ENCODE peak calls at places on chromosomes 2 and 18, in six cellular contexts. R is breast epithelium, J is A673, H is endodermal cell, A is colonic mucosa, K is uterus. I is an unnamed sample.

GRCh38 chr2:117523267-117523666 is 291.2 kb upstream of the DDX18 start:
- DNase-seq in R (peak), J (peak), H (no peak), A (peak), K (peak), I (no peak)

GRCh38 chr18:24063121-24063731 is 48.7 kb downstream of the TTC39C start:
- DNase-seq in R (no peak), J (no peak), H (no peak), A (no peak), K (no peak), I (no peak)

GRCh38 chr2:36541891-36542595 is 55.9 kb downstream of the FEZ2 start:
- DNase-seq in R (no peak), J (no peak), H (no peak), A (no peak), K (no peak), I (no peak)

GRCh38 chr2:109382946-109383345 is 230.8 kb downstream of the SEPTIN10 start:
- DNase-seq in R (peak), J (peak), H (peak), A (no peak), K (peak), I (peak)

GRCh38 chr2:180577567-180577966 is 402.8 kb upstream of the UBE2E3 start:
- DNase-seq in R (no peak), J (no peak), H (no peak), A (no peak), K (no peak), I (no peak)

GRCh38 chr2:210553371-210553770 is 3.0 kb upstream of the CPS1 start:
- DNase-seq in R (no peak), J (no peak), H (no peak), A (no peak), K (no peak), I (no peak)

GRCh38 chr2:238527565-238527964 is 100.8 kb downstream of the ASB1 start:
- DNase-seq in R (no peak), J (no peak), H (no peak), A (no peak), K (no peak), I (no peak)

GRCh38 chr2:64123740-64124139 is 20.5 kb downstream of the PELI1 start:
- DNase-seq in R (no peak), J (no peak), H (no peak), A (no peak), K (no peak), I (no peak)

GRCh38 chr2:200239216-200239615 is 67.3 kb upstream of the SPATS2L start:
- DNase-seq in R (no peak), J (peak), H (no peak), A (no peak), K (no peak), I (no peak)

GRCh38 chr2:134289225-134289624 is 35.4 kb downstream of the MGAT5 start:
- DNase-seq in R (no peak), J (no peak), H (no peak), A (no peak), K (no peak), I (no peak)

GRCh38 chr2:50480507-50480906 is 551.4 kb downstream of the NRXN1 start:
- DNase-seq in R (no peak), J (no peak), H (no peak), A (no peak), K (no peak), I (no peak)

GRCh38 chr2:207513577-207514257 is 16.0 kb upstream of the CREB1 start:
- DNase-seq in R (no peak), J (no peak), H (no peak), A (no peak), K (no peak), I (no peak)

GRCh38 chr2:217857624-217858506 is 144.9 kb downstream of the TNS1 start:
- DNase-seq in R (no peak), J (no peak), H (no peak), A (no peak), K (no peak), I (no peak)

GRCh38 chr2:211620986-211621385 is 917.6 kb downstream of the ERBB4 start:
- DNase-seq in R (no peak), J (no peak), H (no peak), A (no peak), K (no peak), I (no peak)

DNA sequence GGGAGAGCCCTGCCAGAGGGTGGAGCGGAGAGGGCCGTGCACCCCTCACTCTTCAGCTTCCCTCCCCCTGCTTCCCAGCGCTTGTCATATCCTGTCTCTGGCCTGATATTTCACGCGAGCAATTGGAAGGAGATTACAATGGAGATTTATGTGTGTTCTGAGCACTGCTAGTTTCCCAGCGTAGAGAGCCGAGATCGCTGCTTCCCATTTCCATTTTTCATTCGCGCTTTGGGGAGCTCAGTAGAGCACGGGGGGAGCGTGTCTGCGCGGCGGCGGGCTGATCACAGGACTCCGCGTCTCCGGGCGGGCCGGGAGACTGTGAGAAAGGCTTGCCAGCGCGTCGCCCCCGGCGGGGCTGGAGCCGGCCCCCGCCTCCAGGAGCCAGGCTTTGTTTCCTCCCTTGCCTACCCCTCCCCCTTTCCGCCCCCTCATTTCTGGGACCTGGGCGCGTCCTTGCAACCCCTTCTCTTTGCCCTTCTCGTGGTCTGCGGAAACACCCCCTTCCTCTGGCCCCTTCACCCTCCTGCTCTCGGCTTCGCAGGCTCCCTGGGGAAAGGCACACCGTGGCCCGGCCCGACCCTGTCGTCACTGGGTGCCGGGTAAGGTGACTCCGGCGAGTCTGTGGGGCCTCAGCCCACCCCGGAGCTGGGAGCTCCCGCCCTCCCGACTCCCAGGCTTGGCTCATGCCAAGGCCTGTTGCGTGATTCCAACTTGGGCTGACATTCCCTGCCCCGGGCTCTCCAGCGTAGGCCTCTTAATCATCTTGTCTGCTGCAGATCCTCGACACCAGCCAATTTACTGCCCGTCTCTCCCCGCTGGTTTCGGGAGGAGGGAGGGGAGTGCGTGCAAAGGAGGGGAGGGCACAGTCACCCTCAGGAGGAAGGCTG is 5.8 kb downstream of the DLX2 start:
- DNase-seq in R (no peak), J (peak), H (peak), A (no peak), K (no peak), I (no peak)
- H3K4me3 ChIP-seq in R (peak), J (peak), H (peak), A (no peak), K (no peak), I (no peak)

GRCh38 chr2:119749405-119750066 is 10.2 kb upstream of the PTPN4 start:
- DNase-seq in R (no peak), J (no peak), H (no peak), A (no peak), K (no peak), I (no peak)
- TF ChIP-seq CTCF in R (no peak), J (no peak), H (no peak), A (no peak), K (no peak), I (no peak)

GRCh38 chr2:44778221-44778654 is 163.3 kb upstream of the SIX3 start:
- DNase-seq in R (no peak), J (peak), H (peak), A (no peak), K (no peak), I (no peak)

GRCh38 chr2:44778671-44779476 is 162.6 kb upstream of the SIX3 start:
- DNase-seq in R (no peak), J (peak), H (peak), A (no peak), K (no peak), I (peak)

GRCh38 chr2:44779793-44780192 is 161.7 kb upstream of the SIX3 start:
- DNase-seq in R (no peak), J (no peak), H (no peak), A (no peak), K (no peak), I (peak)

GRCh38 chr2:44776924-44777480 is 164.5 kb upstream of the SIX3 start:
- DNase-seq in R (no peak), J (no peak), H (no peak), A (no peak), K (no peak), I (no peak)

DNA sequence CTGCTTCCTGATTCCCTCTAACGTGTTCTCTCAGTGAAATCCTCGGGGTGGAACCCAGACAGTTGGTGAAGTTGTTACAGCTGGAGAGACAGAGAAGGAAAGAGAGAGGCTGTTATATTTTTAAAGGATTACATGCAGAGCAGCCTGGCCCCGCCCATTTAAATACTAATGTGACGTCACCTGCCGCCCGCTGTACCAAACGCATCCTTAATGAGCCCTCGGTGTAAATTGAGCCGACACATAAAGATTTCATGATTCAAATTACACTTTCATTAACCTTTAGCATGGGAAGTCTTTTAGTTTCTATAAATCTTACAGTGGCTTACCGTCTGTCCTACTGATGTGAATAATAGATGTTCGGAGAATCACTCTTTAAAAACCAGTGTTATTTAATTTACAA is 164.0 kb upstream of the SIX3 start:
- DNase-seq in R (no peak), J (peak), H (no peak), A (no peak), K (no peak), I (peak)
- H3K4me3 ChIP-seq in R (no peak), J (peak), H (no peak), A (no peak), K (no peak), I (no peak)

GRCh38 chr2:28390241-28390856 is 2.3 kb upstream of the FOSL2 start:
- DNase-seq in R (peak), J (peak), H (peak), A (peak), K (peak), I (peak)

GRCh38 chr2:28389399-28390240 is 3.0 kb upstream of the FOSL2 start:
- DNase-seq in R (no peak), J (no peak), H (peak), A (no peak), K (no peak), I (no peak)

GRCh38 chr2:28390857-28391563 is 1.6 kb upstream of the FOSL2 start:
- DNase-seq in R (peak), J (no peak), H (peak), A (peak), K (peak), I (no peak)

GRCh38 chr2:28391564-28392296 is 928 bp upstream of the FOSL2 start:
- DNase-seq in R (peak), J (peak), H (peak), A (peak), K (peak), I (peak)

GRCh38 chr2:28387082-28387960 is 5.3 kb upstream of the FOSL2 start:
- DNase-seq in R (no peak), J (no peak), H (no peak), A (no peak), K (no peak), I (no peak)
- TF ChIP-seq CTCF in R (no peak), J (no peak), H (no peak), A (no peak), K (no peak), I (no peak)

GRCh38 chr2:38375711-38376345 is 1.2 kb downstream of the ATL2 start:
- DNase-seq in R (no peak), J (no peak), H (no peak), A (no peak), K (peak), I (no peak)

GRCh38 chr2:38370664-38371063 is 6.4 kb downstream of the ATL2 start:
- DNase-seq in R (no peak), J (no peak), H (no peak), A (no peak), K (no peak), I (no peak)

GRCh38 chr2:38376346-38376682 is 759 bp downstream of the ATL2 start:
- DNase-seq in R (no peak), J (peak), H (peak), A (peak), K (no peak), I (peak)

GRCh38 chr2:38374978-38375377 is 2.1 kb downstream of the ATL2 start:
- DNase-seq in R (no peak), J (no peak), H (no peak), A (no peak), K (no peak), I (no peak)

GRCh38 chr2:38371235-38371634 is 5.8 kb downstream of the ATL2 start:
- DNase-seq in R (no peak), J (no peak), H (no peak), A (no peak), K (no peak), I (no peak)
- H3K4me3 ChIP-seq in R (no peak), J (no peak), H (no peak), A (no peak), K (no peak), I (no peak)

GRCh38 chr2:42921721-42922120 is 129.3 kb upstream of the HAAO start:
- DNase-seq in R (no peak), J (no peak), H (no peak), A (no peak), K (no peak), I (no peak)

GRCh38 chr2:42922293-42922692 is 129.9 kb upstream of the HAAO start:
- DNase-seq in R (no peak), J (no peak), H (no peak), A (no peak), K (no peak), I (no peak)

GRCh38 chr2:42920446-42921161 is 128.2 kb upstream of the HAAO start:
- DNase-seq in R (no peak), J (no peak), H (no peak), A (no peak), K (no peak), I (no peak)

GRCh38 chr2:42922790-42923631 is 130.6 kb upstream of the HAAO start:
- DNase-seq in R (no peak), J (no peak), H (peak), A (no peak), K (peak), I (no peak)

DNA sequence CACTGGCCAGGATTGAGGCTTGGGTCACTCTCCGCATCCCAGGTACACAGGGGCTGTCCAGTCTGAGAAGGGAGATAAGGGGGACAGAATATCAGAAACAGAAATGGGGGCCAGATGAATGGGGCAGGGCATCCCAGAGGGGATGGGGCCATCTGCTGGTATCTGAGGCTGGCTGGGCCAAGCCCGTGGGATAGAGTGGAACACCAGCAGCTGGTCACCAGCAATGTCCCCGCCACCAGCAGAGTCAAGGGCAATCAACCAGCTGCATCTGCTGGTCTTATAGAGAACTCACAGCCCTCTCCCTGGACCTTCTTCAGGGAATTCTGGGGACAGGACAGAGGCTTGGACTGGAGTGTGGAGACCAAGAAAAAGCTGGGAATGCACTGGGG is 128.8 kb upstream of the HAAO start:
- DNase-seq in R (no peak), J (no peak), H (no peak), A (no peak), K (no peak), I (no peak)
- TF ChIP-seq CTCF in R (no peak), J (peak), H (no peak), A (no peak), K (no peak), I (peak)

I was measured in GM12865.